ENCODE peak calls at places on chromosomes 7 and 10, in four cellular contexts. One of them, this sample, is unnamed.

GRCh38 chr7:15424468-15424867 is 137.3 kb downstream of the AGMO start:
- DNase-seq in A549: no peak
- DNase-seq in PC-9: no peak
- DNase-seq in K562: no peak
- DNase-seq in this sample: no peak

GRCh38 chr7:27939893-27940292 is 199.9 kb downstream of the TAX1BP1 start:
- DNase-seq in A549: no peak
- DNase-seq in PC-9: no peak
- DNase-seq in K562: no peak
- DNase-seq in this sample: no peak

GRCh38 chr7:28990200-28990960 is 32.2 kb upstream of the TRIL start:
- DNase-seq in K562: no peak
- DNase-seq in PC-9: no peak
- DNase-seq in A549: no peak
- DNase-seq in this sample: no peak

GRCh38 chr10:29613791-29614190 is 21.0 kb downstream of the SVIL start:
- DNase-seq in A549: no peak
- DNase-seq in K562: no peak
- DNase-seq in PC-9: no peak
- DNase-seq in this sample: no peak

GRCh38 chr7:99843808-99844207 is 16.0 kb downstream of the CYP3A43 start:
- DNase-seq in A549: no peak
- DNase-seq in PC-9: no peak
- DNase-seq in K562: no peak
- DNase-seq in this sample: peak

GRCh38 chr10:77156406-77156879 is 481.2 kb downstream of the KCNMA1 start:
- DNase-seq in K562: no peak
- DNase-seq in A549: no peak
- DNase-seq in PC-9: no peak
- DNase-seq in this sample: no peak

GRCh38 chr10:95655571-95656290 is 780 bp downstream of the ALDH18A1 start:
- DNase-seq in K562: peak
- DNase-seq in PC-9: no peak
- DNase-seq in A549: peak
- DNase-seq in this sample: no peak

GRCh38 chr7:31372538-31372937 is 32.0 kb upstream of the NEUROD6 start:
- DNase-seq in A549: no peak
- DNase-seq in K562: no peak
- DNase-seq in PC-9: no peak
- DNase-seq in this sample: no peak

GRCh38 chr7:150396426-150397375 is 17.6 kb downstream of the ZNF775 start:
- DNase-seq in A549: no peak
- DNase-seq in PC-9: no peak
- DNase-seq in K562: no peak
- DNase-seq in this sample: no peak

GRCh38 chr10:62054408-62054807 is 152.9 kb downstream of the ARID5B start:
- DNase-seq in PC-9: no peak
- DNase-seq in K562: no peak
- DNase-seq in A549: no peak
- DNase-seq in this sample: no peak

GRCh38 chr10:84352251-84352842 is 24.0 kb downstream of the CCSER2 start:
- DNase-seq in A549: peak
- DNase-seq in PC-9: peak
- DNase-seq in K562: peak
- DNase-seq in this sample: no peak

GRCh38 chr10:116974442-116975005 is 30.5 kb downstream of the SHTN1 start:
- DNase-seq in K562: no peak
- DNase-seq in A549: peak
- DNase-seq in PC-9: peak
- DNase-seq in this sample: peak

GRCh38 chr10:96509017-96509641 is 4.6 kb downstream of the TLL2 start:
- DNase-seq in PC-9: no peak
- DNase-seq in A549: no peak
- DNase-seq in K562: no peak
- DNase-seq in this sample: no peak

GRCh38 chr7:151199196-151199874 is 11.0 kb downstream of the H2BK1 start:
- DNase-seq in K562: no peak
- DNase-seq in A549: no peak
- DNase-seq in PC-9: no peak
- DNase-seq in this sample: no peak